ENCODE peak calls at places on chromosomes 5 and 9, in four cellular contexts. B, Z, N and E are unnamed samples.

GRCh38 chr5:11251242-11251641 is 490.2 kb upstream of the DAP start:
- DNase-seq in B (peak; percentile 74), Z (no peak), N (no peak), E (no peak)

GRCh38 chr5:135156337-135156714 is 122.3 kb upstream of the PITX1 start:
- DNase-seq in B (no peak), Z (no peak), N (no peak), E (no peak)

GRCh38 chr9:127862075-127863011 is 7.9 kb upstream of the ENG start:
- DNase-seq in B (no peak), Z (peak; percentile 34), N (peak; percentile 88), E (peak; percentile 23)

GRCh38 chr9:127181315-127181580 is 58.8 kb upstream of the ANGPTL2 start:
- DNase-seq in B (no peak), Z (peak; percentile 2), N (peak; percentile 44), E (no peak)

GRCh38 chr9:71774917-71775316 is 6.6 kb upstream of the CEMIP2 start:
- DNase-seq in B (no peak), Z (no peak), N (no peak), E (no peak)

GRCh38 chr5:1728846-1729245 is 70.8 kb downstream of the MRPL36 start:
- DNase-seq in B (no peak), Z (no peak), N (peak; percentile 39), E (no peak)

GRCh38 chr9:73180373-73180772 is 28.7 kb downstream of the ANXA1 start:
- DNase-seq in B (no peak), Z (no peak), N (no peak), E (no peak)

GRCh38 chr5:173795601-173796000 is 92.5 kb upstream of the CPEB4 start:
- DNase-seq in B (peak; percentile 97), Z (no peak), N (peak; percentile 47), E (no peak)

GRCh38 chr9:112193562-112194288 is 18.6 kb upstream of the SUSD1 start:
- DNase-seq in B (no peak), Z (no peak), N (no peak), E (no peak)

GRCh38 chr5:52794519-52794918 is 6.8 kb downstream of the ITGA1 start:
- DNase-seq in B (no peak), Z (no peak), N (no peak), E (no peak)

GRCh38 chr9:126036881-126037291 is 289.7 kb downstream of the PBX3 start:
- DNase-seq in B (no peak), Z (no peak), N (no peak), E (no peak)

GRCh38 chr5:157734466-157734865 is 3.2 kb downstream of the THG1L start:
- DNase-seq in B (no peak), Z (no peak), N (no peak), E (no peak)

GRCh38 chr9:138104251-138105122 is 226.9 kb downstream of the CACNA1B start:
- DNase-seq in B (no peak), Z (no peak), N (no peak), E (no peak)

GRCh38 chr9:85172001-85172978 is 502.8 kb downstream of the NTRK2 start:
- DNase-seq in B (no peak), Z (no peak), N (no peak), E (no peak)

GRCh38 chr5:172358345-172358744 is 74.8 kb upstream of the UBTD2 start:
- DNase-seq in B (no peak), Z (no peak), N (no peak), E (no peak)

GRCh38 chr5:64333891-64334290 is 168.2 kb downstream of the RNF180 start:
- DNase-seq in B (no peak), Z (no peak), N (no peak), E (no peak)

GRCh38 chr9:124696101-124696500 is 75.0 kb downstream of the NR6A1 start:
- DNase-seq in B (peak; percentile 77), Z (no peak), N (no peak), E (no peak)

GRCh38 chr9:7862170-7862569 is 62.6 kb upstream of the DMAC1 start:
- DNase-seq in B (no peak), Z (no peak), N (no peak), E (no peak)

GRCh38 chr5:11289208-11289607 is 528.2 kb upstream of the DAP start:
- DNase-seq in B (no peak), Z (no peak), N (no peak), E (no peak)

GRCh38 chr9:727767-728166 is 113.7 kb upstream of the DMRT1 start:
- DNase-seq in B (peak; percentile 42), Z (no peak), N (no peak), E (no peak)

GRCh38 chr9:36092509-36093215 is 43.9 kb upstream of the GLIPR2 start:
- DNase-seq in B (no peak), Z (no peak), N (no peak), E (no peak)

GRCh38 chr5:137594717-137595116 is 95.6 kb upstream of the SPOCK1 start:
- DNase-seq in B (no peak), Z (no peak), N (no peak), E (no peak)

GRCh38 chr5:66629446-66629845 is 33.3 kb downstream of the MAST4 start:
- DNase-seq in B (no peak), Z (no peak), N (no peak), E (no peak)

GRCh38 chr5:51908215-51908614 is 525.0 kb downstream of the ISL1 start:
- DNase-seq in B (no peak), Z (no peak), N (no peak), E (no peak)

GRCh38 chr9:76580188-76580587 is 121.2 kb downstream of the GCNT1 start:
- DNase-seq in B (no peak), Z (no peak), N (no peak), E (no peak)

GRCh38 chr9:109014267-109015025 is 1.1 kb upstream of the CTNNAL1 start:
- DNase-seq in B (peak; percentile 61), Z (peak; percentile 18), N (peak; percentile 68), E (no peak)

GRCh38 chr5:36874465-36874864 is 2.1 kb upstream of the NIPBL start:
- DNase-seq in B (no peak), Z (no peak), N (no peak), E (no peak)

GRCh38 chr9:124861342-124862229 is at the start of the genes ARPC5L and RPL35:
- DNase-seq in B (peak; percentile 79), Z (peak; percentile 95), N (peak; percentile 96), E (peak; percentile 92)

GRCh38 chr5:109992264-109992915 is 302.7 kb downstream of the MAN2A1 start:
- DNase-seq in B (no peak), Z (no peak), N (no peak), E (no peak)

GRCh38 chr5:142059304-142059940 is 46.6 kb upstream of the GNPDA1 start:
- DNase-seq in B (no peak), Z (peak; percentile 57), N (no peak), E (no peak)

GRCh38 chr9:120985759-120986353 is 59.3 kb upstream of the TRAF1 start:
- DNase-seq in B (peak; percentile 57), Z (no peak), N (no peak), E (no peak)

GRCh38 chr9:119771336-119771735 is 402.1 kb upstream of the BRINP1 start:
- DNase-seq in B (no peak), Z (no peak), N (no peak), E (no peak)

GRCh38 chr9:122821278-122821952 is 7.0 kb downstream of the PDCL start:
- DNase-seq in B (no peak), Z (no peak), N (peak; percentile 72), E (no peak)

GRCh38 chr5:162842725-162843124 is 594.7 kb upstream of the CCNG1 start:
- DNase-seq in B (no peak), Z (no peak), N (no peak), E (no peak)

GRCh38 chr9:137497921-137498719 is 39.0 kb upstream of the NSMF start:
- DNase-seq in B (no peak), Z (no peak), N (no peak), E (no peak)

GRCh38 chr9:112971415-112971814 is 40.6 kb downstream of the ZNF883 start:
- DNase-seq in B (no peak), Z (no peak), N (no peak), E (no peak)

GRCh38 chr5:1440098-1440493 is 5.1 kb downstream of the SLC6A3 start:
- DNase-seq in B (no peak), Z (no peak), N (no peak), E (no peak)

GRCh38 chr5:53642006-53642405 is 81.6 kb downstream of the NDUFS4 start:
- DNase-seq in B (no peak), Z (no peak), N (no peak), E (no peak)

DNA sequence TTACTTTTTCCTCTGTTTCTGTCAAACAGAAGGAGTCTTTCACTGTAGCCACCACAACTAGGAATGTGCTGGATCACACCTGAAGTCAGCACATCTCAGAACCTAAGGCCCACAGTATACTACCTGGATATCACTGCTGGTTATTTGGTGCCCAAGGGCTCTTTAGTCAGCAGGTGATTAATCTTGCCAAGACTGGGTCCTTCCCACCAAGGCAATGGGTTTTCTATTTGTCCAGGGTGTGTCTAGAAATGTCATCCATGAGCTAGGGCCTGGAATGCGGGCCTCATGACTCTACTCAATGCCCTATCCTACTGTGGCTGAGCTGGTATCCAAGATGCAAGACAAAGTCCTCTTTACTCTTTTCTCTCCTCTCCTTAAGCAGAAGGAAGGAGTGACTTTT is 9.8 kb upstream of the PCDHAC1 start:
- DNase-seq in B (no peak), Z (no peak), N (no peak), E (no peak)
- H3K9me3 ChIP-seq in B (no peaks in the 10 kb centered on the region), Z (no peaks in the 10 kb centered on the region), N (no peaks in the 10 kb centered on the region), E (no peaks in the 10 kb centered on the region)

DNA sequence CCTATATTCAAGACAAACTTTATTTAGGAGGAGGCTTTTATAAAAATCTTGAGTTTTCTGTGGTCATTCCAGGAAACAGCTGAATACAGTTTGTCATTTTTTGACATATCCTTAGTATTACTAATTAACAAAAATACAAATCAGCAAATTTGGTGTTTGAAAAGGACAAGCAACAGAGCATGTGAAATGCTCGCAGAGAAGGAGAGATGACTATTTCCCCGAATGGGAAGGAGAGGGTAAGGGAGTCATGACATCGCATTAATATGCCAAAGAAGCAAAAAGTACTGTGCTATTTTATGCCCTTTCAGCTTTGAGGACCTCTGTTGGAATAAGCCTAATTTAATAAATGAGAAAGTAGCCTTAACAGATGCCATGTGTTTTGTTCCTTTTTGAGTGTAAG is 1.8 kb downstream of the SMIM15 start:
- DNase-seq in B (no peak), Z (no peak), N (no peak), E (no peak)
- H3K4me3 ChIP-seq in B (peak overlapping the region; percentile 95), Z (no peak overlapping the region), N (no peak overlapping the region), E (no peak overlapping the region)

DNA sequence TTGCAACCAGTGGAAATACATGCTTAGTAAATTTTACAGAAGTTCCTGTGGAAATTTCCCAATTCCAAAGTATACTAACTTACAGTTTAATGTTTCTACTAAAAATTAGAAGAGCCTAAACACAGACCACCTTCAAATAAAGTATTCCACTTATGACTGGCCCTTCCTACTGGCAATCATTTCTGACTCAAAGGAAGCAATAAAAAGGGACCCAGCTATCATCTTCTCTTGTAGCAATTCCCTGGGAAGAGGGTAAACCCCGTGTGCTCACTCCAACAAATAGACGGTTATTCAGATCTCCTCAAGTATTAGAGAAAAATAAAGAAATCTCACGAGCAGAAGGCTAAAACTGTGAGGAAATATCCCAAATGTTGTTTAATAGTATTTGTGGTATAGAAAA is 43.3 kb downstream of the GOLPH3 start:
- DNase-seq in B (peak; percentile 27), Z (no peak), N (no peak), E (no peak)
- H3K36me3 ChIP-seq in B (peaks cover 19% of the 10 kb centered on the region), Z (peaks cover 6% of the 10 kb centered on the region), N (peaks cover 23% of the 10 kb centered on the region), E (peaks cover 21% of the 10 kb centered on the region)

GRCh38 chr5:79893485-79893884 is 97.6 kb downstream of the MTX3 start:
- DNase-seq in B (no peak), Z (no peak), N (no peak), E (no peak)

GRCh38 chr5:79886940-79887339 is 104.1 kb downstream of the MTX3 start:
- DNase-seq in B (no peak), Z (no peak), N (no peak), E (no peak)

GRCh38 chr5:79888643-79889042 is 102.4 kb downstream of the MTX3 start:
- DNase-seq in B (no peak), Z (no peak), N (no peak), E (no peak)

GRCh38 chr5:79890119-79890870 is 100.8 kb downstream of the MTX3 start:
- DNase-seq in B (no peak), Z (no peak), N (no peak), E (no peak)

GRCh38 chr5:79890871-79891249 is 100.2 kb downstream of the MTX3 start:
- DNase-seq in B (no peak), Z (no peak), N (no peak), E (no peak)
- H3K9me3 ChIP-seq in B (peaks cover 6% of the 10 kb centered on the region), Z (no peaks in the 10 kb centered on the region), N (no peaks in the 10 kb centered on the region), E (no peaks in the 10 kb centered on the region)